ENCODE peak calls at places on chromosome 14, in five cellular contexts. One of them, this sample, is unnamed.
A peak's percentile ranks its signal among the peaks of the same experiment; 100 is the strongest.

GRCh38 chr14:99475179-99475578 is 5.5 kb downstream of the SETD3 start:
- DNase-seq in AG04450: no peak
- DNase-seq in SK-N-SH: no peak
- DNase-seq in cardiac muscle cell: peak; percentile 68
- DNase-seq in osteocyte: no peak
- DNase-seq in this sample: no peak

GRCh38 chr14:79598339-79598738 is 613.0 kb downstream of the DIO2 start:
- DNase-seq in AG04450: peak; percentile 34
- DNase-seq in SK-N-SH: no peak
- DNase-seq in cardiac muscle cell: peak; percentile 75
- DNase-seq in osteocyte: no peak
- DNase-seq in this sample: no peak

GRCh38 chr14:104112113-104112505 is 26.3 kb upstream of the KIF26A start:
- DNase-seq in AG04450: no peak
- DNase-seq in SK-N-SH: no peak
- DNase-seq in cardiac muscle cell: no peak
- DNase-seq in osteocyte: no peak
- DNase-seq in this sample: no peak

GRCh38 chr14:50396636-50397460 is at the start of gene CDKL1:
- DNase-seq in AG04450: peak; percentile 7
- DNase-seq in SK-N-SH: peak; percentile 88
- DNase-seq in cardiac muscle cell: peak; percentile 83
- DNase-seq in osteocyte: peak; percentile 88
- DNase-seq in this sample: peak; percentile 76

GRCh38 chr14:44767646-44768173 is 194.0 kb downstream of the KLHL28 start:
- DNase-seq in AG04450: no peak
- DNase-seq in SK-N-SH: no peak
- DNase-seq in cardiac muscle cell: no peak
- DNase-seq in osteocyte: no peak
- DNase-seq in this sample: no peak

GRCh38 chr14:96055753-96056508 is 16.8 kb downstream of the C14orf132 start:
- DNase-seq in AG04450: no peak
- DNase-seq in SK-N-SH: no peak
- DNase-seq in cardiac muscle cell: no peak
- DNase-seq in osteocyte: peak; percentile 65
- DNase-seq in this sample: no peak

GRCh38 chr14:99590746-99591555 is 13.1 kb downstream of the CCDC85C start:
- DNase-seq in AG04450: no peak
- DNase-seq in SK-N-SH: peak; percentile 88
- DNase-seq in cardiac muscle cell: peak; percentile 43
- DNase-seq in osteocyte: no peak
- DNase-seq in this sample: no peak

GRCh38 chr14:103401223-103402214 is 16.3 kb downstream of the MARK3 start:
- DNase-seq in AG04450: peak; percentile 39
- DNase-seq in SK-N-SH: no peak
- DNase-seq in cardiac muscle cell: peak; percentile 73
- DNase-seq in osteocyte: no peak
- DNase-seq in this sample: no peak

GRCh38 chr14:106174206-106174605 is 647.8 kb downstream of the TMEM121 start:
- DNase-seq in AG04450: no peak
- DNase-seq in SK-N-SH: no peak
- DNase-seq in cardiac muscle cell: no peak
- DNase-seq in osteocyte: no peak
- DNase-seq in this sample: no peak

DNA sequence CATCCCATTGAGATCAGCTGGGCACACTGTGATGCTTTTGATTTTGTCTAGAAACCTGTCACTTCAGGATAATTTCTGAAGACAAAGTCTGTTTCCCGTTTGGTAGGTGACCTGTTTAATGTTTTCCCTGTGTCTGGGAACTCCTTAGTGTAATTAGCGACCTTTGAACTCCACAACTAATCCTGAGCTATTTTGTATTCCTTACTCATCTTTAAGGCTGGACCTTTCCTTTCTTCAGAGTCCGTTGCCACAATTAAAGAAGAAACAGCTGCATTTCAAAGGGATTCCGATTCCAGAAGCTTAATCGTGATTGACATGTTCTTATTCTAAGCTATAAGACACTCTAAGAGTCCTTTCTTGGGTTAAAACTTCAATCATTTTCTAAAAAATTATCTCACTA is 22.0 kb downstream of the AP5M1 start:
- DNase-seq in AG04450: no peak
- DNase-seq in SK-N-SH: no peak
- DNase-seq in cardiac muscle cell: no peak
- DNase-seq in osteocyte: no peak
- DNase-seq in this sample: no peak
- TF ChIP-seq CTCF in AG04450: no peak
- TF ChIP-seq CTCF in SK-N-SH: no peak
- TF ChIP-seq CTCF in cardiac muscle cell: no peak
- TF ChIP-seq CTCF in osteocyte: no peak
- TF ChIP-seq CTCF in this sample: no peak

GRCh38 chr14:80924365-80925103 is 17.0 kb downstream of the CEP128 start:
- DNase-seq in AG04450: no peak
- DNase-seq in SK-N-SH: no peak
- DNase-seq in cardiac muscle cell: no peak
- DNase-seq in osteocyte: no peak
- DNase-seq in this sample: no peak

GRCh38 chr14:80930095-80930494 is 11.4 kb downstream of the CEP128 start:
- DNase-seq in AG04450: no peak
- DNase-seq in SK-N-SH: no peak
- DNase-seq in cardiac muscle cell: no peak
- DNase-seq in osteocyte: no peak
- DNase-seq in this sample: no peak

GRCh38 chr14:80926706-80927384 is 14.7 kb downstream of the CEP128 start:
- DNase-seq in AG04450: peak; percentile 29
- DNase-seq in SK-N-SH: no peak
- DNase-seq in cardiac muscle cell: peak; percentile 27
- DNase-seq in osteocyte: no peak
- DNase-seq in this sample: no peak

GRCh38 chr14:80930836-80931389 is 10.6 kb downstream of the CEP128 start:
- DNase-seq in AG04450: peak; percentile 70
- DNase-seq in SK-N-SH: no peak
- DNase-seq in cardiac muscle cell: peak; percentile 87
- DNase-seq in osteocyte: no peak
- DNase-seq in this sample: no peak

DNA sequence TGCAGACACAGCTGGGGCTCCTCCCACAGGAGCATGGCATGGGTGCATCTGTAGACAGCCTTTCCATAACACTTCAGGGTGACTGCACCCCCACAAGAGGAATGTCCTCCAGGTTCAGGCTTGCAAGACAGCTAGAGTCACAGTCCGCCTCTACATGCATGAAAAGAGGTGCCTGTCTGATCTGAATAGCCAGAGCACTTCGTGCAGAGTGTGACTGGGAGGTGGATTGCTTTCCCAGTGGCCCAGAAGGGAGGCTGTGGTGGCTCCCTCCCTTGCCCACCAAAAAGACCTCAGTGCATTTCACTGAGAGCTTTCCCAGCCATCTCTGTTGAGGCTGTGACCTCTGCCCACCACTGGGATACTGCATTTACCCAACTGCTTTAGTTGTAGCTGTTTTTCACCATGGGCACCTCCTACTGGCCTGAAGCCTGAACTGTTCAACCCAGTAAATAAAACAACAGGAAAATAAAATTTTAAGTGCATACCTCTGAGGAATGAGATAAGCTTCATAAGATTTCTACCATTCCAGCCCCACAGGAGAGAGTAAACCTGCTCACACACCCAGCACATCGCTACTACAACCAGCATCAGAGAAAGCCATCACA is 14.1 kb downstream of the CEP128 start:
- DNase-seq in AG04450: no peak
- DNase-seq in SK-N-SH: no peak
- DNase-seq in cardiac muscle cell: no peak
- DNase-seq in osteocyte: no peak
- DNase-seq in this sample: no peak
- TF ChIP-seq CTCF in AG04450: peak; percentile 22
- TF ChIP-seq CTCF in SK-N-SH: no peak
- TF ChIP-seq CTCF in cardiac muscle cell: no peak
- TF ChIP-seq CTCF in osteocyte: no peak
- TF ChIP-seq CTCF in this sample: no peak

GRCh38 chr14:75174066-75174465 is 2.3 kb downstream of the TMED10 start:
- DNase-seq in AG04450: no peak
- DNase-seq in SK-N-SH: no peak
- DNase-seq in cardiac muscle cell: no peak
- DNase-seq in osteocyte: no peak
- DNase-seq in this sample: no peak

GRCh38 chr14:75170797-75171196 is 5.6 kb downstream of the TMED10 start:
- DNase-seq in AG04450: no peak
- DNase-seq in SK-N-SH: no peak
- DNase-seq in cardiac muscle cell: peak; percentile 68
- DNase-seq in osteocyte: no peak
- DNase-seq in this sample: no peak

GRCh38 chr14:75181426-75182062 is 5.1 kb upstream of the TMED10 start:
- DNase-seq in AG04450: no peak
- DNase-seq in SK-N-SH: no peak
- DNase-seq in cardiac muscle cell: no peak
- DNase-seq in osteocyte: no peak
- DNase-seq in this sample: no peak

GRCh38 chr14:75175677-75176141 is 703 bp downstream of the TMED10 start:
- DNase-seq in AG04450: no peak
- DNase-seq in SK-N-SH: no peak
- DNase-seq in cardiac muscle cell: no peak
- DNase-seq in osteocyte: no peak
- DNase-seq in this sample: no peak

DNA sequence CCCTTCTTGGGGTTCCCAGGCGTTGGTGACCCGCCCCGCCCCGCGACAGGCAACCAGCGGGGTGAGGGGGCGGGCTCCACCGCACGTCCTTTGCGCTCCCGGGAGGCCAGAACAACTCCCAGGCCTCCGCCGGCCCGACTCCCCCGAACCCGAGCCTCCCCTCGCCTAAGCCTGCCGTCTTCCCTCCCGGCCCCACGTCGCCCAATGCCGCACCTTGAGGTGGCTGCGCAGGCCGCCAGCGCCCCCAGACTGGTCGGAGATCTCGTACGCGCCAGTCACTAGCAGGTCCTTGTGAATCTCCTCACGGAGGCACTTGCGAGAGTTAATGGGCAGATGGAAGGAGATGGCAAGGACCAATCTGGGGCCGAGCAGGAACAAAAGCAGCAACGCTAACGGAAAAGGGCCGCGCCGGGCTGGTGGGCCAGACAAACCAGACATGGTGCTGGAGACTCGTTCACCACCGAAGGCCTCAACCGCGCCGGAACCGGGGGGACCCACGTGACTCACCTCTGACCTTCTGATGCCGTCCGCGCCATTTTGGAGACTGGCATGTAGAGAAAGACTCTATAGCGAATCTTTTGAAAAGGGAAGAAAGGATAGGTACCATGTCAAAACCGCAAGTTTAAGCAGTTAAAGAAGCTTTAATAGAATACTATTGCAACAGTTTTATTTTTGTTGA is at the start of gene TMED10:
- DNase-seq in AG04450: peak; percentile 59
- DNase-seq in SK-N-SH: peak; percentile 92
- DNase-seq in cardiac muscle cell: peak; percentile 93
- DNase-seq in osteocyte: peak; percentile 95
- DNase-seq in this sample: peak; percentile 92
- TF ChIP-seq CTCF in AG04450: no peak
- TF ChIP-seq CTCF in SK-N-SH: no peak
- TF ChIP-seq CTCF in cardiac muscle cell: no peak
- TF ChIP-seq CTCF in osteocyte: peak; percentile 10
- TF ChIP-seq CTCF in this sample: no peak

GRCh38 chr14:68569546-68569908 is 223.3 kb downstream of the ZFP36L1 start:
- DNase-seq in AG04450: no peak
- DNase-seq in SK-N-SH: no peak
- DNase-seq in cardiac muscle cell: no peak
- DNase-seq in osteocyte: no peak
- DNase-seq in this sample: no peak
- TF ChIP-seq CTCF in AG04450: no peak
- TF ChIP-seq CTCF in SK-N-SH: no peak
- TF ChIP-seq CTCF in cardiac muscle cell: no peak
- TF ChIP-seq CTCF in osteocyte: no peak
- TF ChIP-seq CTCF in this sample: no peak

DNA sequence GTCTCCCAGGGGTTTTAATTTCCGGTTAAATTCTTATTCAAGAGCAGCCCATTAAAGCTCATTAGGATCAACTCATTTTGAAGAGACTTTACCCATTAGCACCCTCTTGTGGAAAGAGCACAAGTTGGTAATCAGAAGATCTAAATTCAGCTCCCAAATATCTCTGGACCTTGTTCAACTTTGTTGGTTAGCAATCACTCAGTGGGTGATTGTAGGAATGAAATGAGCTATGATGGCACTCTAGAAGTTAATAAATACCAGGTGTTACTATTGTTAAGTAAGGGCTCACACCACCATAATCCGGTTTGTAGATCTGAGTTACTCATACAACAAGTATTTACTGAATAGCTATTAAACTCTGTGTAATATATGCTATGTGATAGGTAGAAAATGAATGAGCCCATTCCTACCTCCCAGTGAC is 42.9 kb downstream of the TRIP11 start:
- DNase-seq in AG04450: peak; percentile 26
- DNase-seq in SK-N-SH: peak; percentile 19
- DNase-seq in cardiac muscle cell: peak; percentile 72
- DNase-seq in osteocyte: no peak
- DNase-seq in this sample: no peak
- TF ChIP-seq CTCF in AG04450: peak; percentile 78
- TF ChIP-seq CTCF in SK-N-SH: peak; percentile 79
- TF ChIP-seq CTCF in cardiac muscle cell: peak; percentile 64
- TF ChIP-seq CTCF in osteocyte: peak; percentile 74
- TF ChIP-seq CTCF in this sample: peak; percentile 31

DNA sequence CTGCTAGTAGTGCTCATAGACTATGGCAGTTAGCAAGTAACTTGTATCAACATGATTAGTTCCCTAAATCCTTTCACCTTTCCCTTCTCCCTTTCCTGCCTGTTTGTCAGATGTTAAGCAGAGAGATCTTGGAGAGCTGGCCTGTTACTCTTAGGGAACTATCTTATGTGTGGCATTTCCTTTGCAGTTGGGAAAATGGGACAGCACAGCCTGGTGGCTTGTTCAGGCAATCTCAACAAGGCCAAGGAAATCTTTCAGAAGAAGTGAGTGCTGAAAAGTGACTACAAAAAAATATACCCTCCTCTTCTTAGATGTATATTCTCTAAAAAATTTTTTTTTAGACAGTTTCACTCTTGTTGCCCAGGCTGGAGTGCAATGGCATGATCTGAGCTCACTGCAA is 7.4 kb downstream of the PARP2 start:
- DNase-seq in AG04450: no peak
- DNase-seq in SK-N-SH: no peak
- DNase-seq in cardiac muscle cell: peak; percentile 34
- DNase-seq in osteocyte: no peak
- DNase-seq in this sample: no peak
- TF ChIP-seq CTCF in AG04450: peak; percentile 35
- TF ChIP-seq CTCF in SK-N-SH: peak; percentile 40
- TF ChIP-seq CTCF in cardiac muscle cell: peak; percentile 38
- TF ChIP-seq CTCF in osteocyte: peak; percentile 43
- TF ChIP-seq CTCF in this sample: no peak